ENCODE peak calls at places on chromosomes 11 and 22, in seven cellular contexts. D is NCI-H226; Q is stimulated activated CD4-positive, alpha-beta T cell treated with anti-CD3 and anti-CD28 coated beads, Interleukin-2, amount 100 ng/mL, for 24 hours; Y is fibroblast of lung; S is left colon; A is fibroblast of mammary gland; X is activated T-cell treated with anti-CD3 and anti-CD28 coated beads, Interleukin-2, amount 50 U/mL, for 72 hours. H is an unnamed sample.

GRCh38 chr11:72411623-72412532 is 22.5 kb downstream of the CLPB start:
- DNase-seq in X (no peak), Y (peak; percentile 19), Q (no peak), A (no peak), D (peak; percentile 21), S (peak; percentile 9), H (peak; percentile 79)

GRCh38 chr22:48945621-48946458 is 881.8 kb downstream of the BRD1 start:
- DNase-seq in S (no peak), D (no peak), A (no peak), Q (no peak), Y (no peak), X (no peak), H (no peak)

GRCh38 chr22:19983701-19984100 is 32.9 kb downstream of the ARVCF start:
- DNase-seq in X (no peak), A (no peak), S (no peak), Y (no peak), Q (no peak), D (no peak), H (no peak)

GRCh38 chr22:34841321-34841901 is 224.5 kb upstream of the ISX start:
- DNase-seq in A (no peak), X (no peak), D (no peak), Q (no peak), Y (peak; percentile 63), S (no peak), H (no peak)

GRCh38 chr11:40514124-40514523 is 945.3 kb downstream of the LRRC4C start:
- DNase-seq in S (no peak), D (no peak), Y (peak; percentile 18), A (peak; percentile 71), X (no peak), Q (no peak), H (no peak)

GRCh38 chr22:44074286-44074984 is 50.3 kb downstream of the PARVB start:
- DNase-seq in A (no peak), Y (no peak), Q (no peak), X (no peak), S (no peak), D (no peak), H (no peak)

GRCh38 chr11:9607511-9607899 is 34.0 kb downstream of the WEE1 start:
- DNase-seq in A (no peak), S (no peak), Q (no peak), D (no peak), Y (no peak), X (no peak), H (no peak)

GRCh38 chr22:28027453-28028448 is 108.7 kb upstream of the PITPNB start:
- DNase-seq in X (no peak), Y (no peak), Q (no peak), D (no peak), A (no peak), S (no peak), H (no peak)

GRCh38 chr11:104332110-104332509 is 168.2 kb upstream of the PDGFD start:
- DNase-seq in Y (no peak), S (peak; percentile 14), A (peak; percentile 2), Q (no peak), X (no peak), D (no peak), H (no peak)

GRCh38 chr22:17213976-17214375 is 5.3 kb downstream of the ADA2 start:
- DNase-seq in Q (peak; percentile 50), Y (peak; percentile 7), D (peak; percentile 18), A (peak; percentile 37), S (peak; percentile 72), X (peak; percentile 55), H (no peak)

GRCh38 chr22:40922484-40923303 is 28.5 kb upstream of the RBX1 start:
- DNase-seq in X (no peak), Q (no peak), D (no peak), Y (peak; percentile 50), A (peak; percentile 76), S (no peak), H (peak; percentile 23)

GRCh38 chr11:119828011-119828410 is 99.0 kb upstream of the NECTIN1 start:
- DNase-seq in A (no peak), Y (no peak), D (no peak), S (peak; percentile 55), Q (no peak), X (no peak), H (no peak)

GRCh38 chr11:99066609-99067008 is 45.9 kb downstream of the CNTN5 start:
- DNase-seq in D (no peak), A (no peak), X (no peak), Y (no peak), Q (no peak), S (no peak), H (no peak)

GRCh38 chr11:115084191-115084590 is 405.9 kb downstream of the NXPE2 start:
- DNase-seq in D (no peak), Y (no peak), A (no peak), Q (no peak), S (no peak), X (no peak), H (no peak)

GRCh38 chr22:48331691-48332220 is 1495.9 kb downstream of the BRD1 start:
- DNase-seq in X (no peak), Y (no peak), Q (no peak), D (no peak), S (no peak), A (no peak), H (no peak)

GRCh38 chr11:134405436-134405835 is 6.6 kb downstream of the B3GAT1 start:
- DNase-seq in A (no peak), D (no peak), S (no peak), Y (no peak), Q (no peak), X (no peak), H (no peak)

GRCh38 chr22:37254867-37255233 is 10.8 kb upstream of the RAC2 start:
- DNase-seq in D (no peak), S (no peak), Y (peak; percentile 77), Q (no peak), A (no peak), X (no peak), H (no peak)

GRCh38 chr22:21009638-21010425 is 5.1 kb upstream of the P2RX6 start:
- DNase-seq in D (peak; percentile 16), Y (peak; percentile 48), S (peak; percentile 37), A (peak; percentile 49), Q (no peak), X (peak; percentile 43), H (peak; percentile 46)

GRCh38 chr11:124329787-124330478 is 9.9 kb upstream of the OR8D2 start:
- DNase-seq in A (peak; percentile 9), Q (no peak), X (no peak), Y (peak; percentile 7), D (no peak), S (no peak), H (no peak)

GRCh38 chr11:15852179-15852578 is 504.2 kb downstream of the SOX6 start:
- DNase-seq in Q (no peak), S (peak; percentile 46), A (peak; percentile 23), Y (no peak), D (no peak), X (no peak), H (no peak)

GRCh38 chr11:93655047-93655446 is 6.4 kb upstream of the CEP295 start:
- DNase-seq in S (no peak), X (no peak), A (no peak), Q (no peak), Y (no peak), D (no peak), H (peak; percentile 83)

GRCh38 chr11:396948-397548 is 3.0 kb downstream of the PKP3 start:
- DNase-seq in D (no peak), X (peak; percentile 80), S (peak; percentile 64), Q (no peak), Y (peak; percentile 71), A (peak; percentile 59), H (peak; percentile 55)

GRCh38 chr11:122791836-122792235 is 46.5 kb upstream of the CRTAM start:
- DNase-seq in X (no peak), A (peak; percentile 82), Q (no peak), D (no peak), S (no peak), Y (peak; percentile 75), H (no peak)

GRCh38 chr22:45296628-45297297 is 12.0 kb downstream of the UPK3A start:
- DNase-seq in A (no peak), D (no peak), X (no peak), Y (no peak), Q (no peak), S (no peak), H (no peak)

GRCh38 chr11:34198523-34198922 is 93.1 kb downstream of the NAT10 start:
- DNase-seq in A (no peak), D (no peak), X (no peak), S (no peak), Y (no peak), Q (no peak), H (no peak)

GRCh38 chr11:63813035-63813562 is at the start of gene SPINDOC:
- DNase-seq in Y (peak; percentile 64), Q (peak; percentile 82), X (peak; percentile 84), A (peak; percentile 35), S (peak; percentile 80), D (peak; percentile 58), H (no peak)

GRCh38 chr22:30876925-30877553 is 91.5 kb downstream of the MORC2 start:
- DNase-seq in Q (no peak), X (no peak), A (peak; percentile 53), Y (peak; percentile 56), D (no peak), S (no peak), H (no peak)

GRCh38 chr11:4839851-4840549 is 9.0 kb downstream of the OR51S1 start:
- DNase-seq in D (no peak), Y (no peak), X (no peak), Q (no peak), A (no peak), S (no peak), H (no peak)

GRCh38 chr11:85955531-85955930 is 100.3 kb downstream of the CCDC83 start:
- DNase-seq in D (peak; percentile 36), Y (peak; percentile 92), A (peak; percentile 48), Q (no peak), X (no peak), S (no peak), H (no peak)

GRCh38 chr11:1744137-1744878 is 6.1 kb downstream of the IFITM10 start:
- DNase-seq in S (no peak), D (no peak), Q (no peak), A (peak; percentile 54), X (no peak), Y (no peak), H (no peak)

GRCh38 chr11:15114501-15115475 is at the start of gene INSC:
- DNase-seq in D (no peak), A (peak; percentile 46), Y (peak; percentile 28), S (peak; percentile 17), X (no peak), Q (no peak), H (no peak)

GRCh38 chr11:118619444-118620205 is 12.2 kb downstream of the PHLDB1 start:
- DNase-seq in Q (no peak), X (no peak), D (peak; percentile 93), S (no peak), A (peak; percentile 96), Y (peak; percentile 98), H (no peak)